ENCODE peak calls at places on chromosomes 6 and 20, in nine cellular contexts. One of them, this sample, is unnamed. For H3K9me3, the result is how much of the 10 kb centered on the place peaks cover.

GRCh38 chr6:39791311-39791710 is 865 bp upstream of the DAAM2 start:
- DNase-seq in thoracic aorta: no peak
- DNase-seq in PC-3: no peak
- DNase-seq in iPS DF 6.9: no peak
- DNase-seq in pancreas: no peak
- DNase-seq in heart right ventricle: no peak
- DNase-seq in ovary: no peak
- DNase-seq in CD4-positive, alpha-beta memory T cell: no peak
- DNase-seq in CD8-positive, alpha-beta memory T cell: no peak
- DNase-seq in this sample: peak

GRCh38 chr6:6689413-6690143 is 101.1 kb downstream of the LY86 start:
- DNase-seq in ovary: no peak
- DNase-seq in heart right ventricle: no peak
- DNase-seq in CD8-positive, alpha-beta memory T cell: no peak
- DNase-seq in PC-3: peak
- DNase-seq in pancreas: no peak
- DNase-seq in thoracic aorta: no peak
- DNase-seq in iPS DF 6.9: no peak
- DNase-seq in CD4-positive, alpha-beta memory T cell: no peak
- DNase-seq in this sample: no peak

GRCh38 chr6:123848347-123848746 is 44.7 kb downstream of the NKAIN2 start:
- DNase-seq in ovary: no peak
- DNase-seq in pancreas: no peak
- DNase-seq in heart right ventricle: no peak
- DNase-seq in PC-3: no peak
- DNase-seq in CD4-positive, alpha-beta memory T cell: no peak
- DNase-seq in thoracic aorta: no peak
- DNase-seq in iPS DF 6.9: no peak
- DNase-seq in CD8-positive, alpha-beta memory T cell: no peak
- DNase-seq in this sample: no peak

GRCh38 chr6:52507557-52508260 is 69.2 kb downstream of the TRAM2 start:
- DNase-seq in heart right ventricle: no peak
- DNase-seq in PC-3: peak
- DNase-seq in ovary: no peak
- DNase-seq in pancreas: no peak
- DNase-seq in CD4-positive, alpha-beta memory T cell: no peak
- DNase-seq in CD8-positive, alpha-beta memory T cell: no peak
- DNase-seq in iPS DF 6.9: no peak
- DNase-seq in thoracic aorta: no peak
- DNase-seq in this sample: peak

GRCh38 chr6:147285087-147285855 is 81.1 kb downstream of the STXBP5 start:
- DNase-seq in PC-3: peak
- DNase-seq in pancreas: no peak
- DNase-seq in CD4-positive, alpha-beta memory T cell: peak
- DNase-seq in ovary: no peak
- DNase-seq in thoracic aorta: no peak
- DNase-seq in heart right ventricle: no peak
- DNase-seq in iPS DF 6.9: no peak
- DNase-seq in CD8-positive, alpha-beta memory T cell: peak
- DNase-seq in this sample: no peak

GRCh38 chr6:149459761-149460160 is 25.1 kb downstream of the ZC3H12D start:
- DNase-seq in CD8-positive, alpha-beta memory T cell: no peak
- DNase-seq in heart right ventricle: no peak
- DNase-seq in ovary: no peak
- DNase-seq in pancreas: no peak
- DNase-seq in thoracic aorta: no peak
- DNase-seq in iPS DF 6.9: no peak
- DNase-seq in PC-3: no peak
- DNase-seq in CD4-positive, alpha-beta memory T cell: no peak
- DNase-seq in this sample: peak

GRCh38 chr20:52379723-52380336 is 188.3 kb upstream of the ZFP64 start:
- DNase-seq in thoracic aorta: no peak
- DNase-seq in heart right ventricle: peak
- DNase-seq in PC-3: peak
- DNase-seq in CD4-positive, alpha-beta memory T cell: peak
- DNase-seq in ovary: peak
- DNase-seq in CD8-positive, alpha-beta memory T cell: peak
- DNase-seq in pancreas: peak
- DNase-seq in iPS DF 6.9: peak
- DNase-seq in this sample: peak

GRCh38 chr6:96727144-96727543 is 110.1 kb downstream of the GPR63 start:
- DNase-seq in PC-3: no peak
- DNase-seq in heart right ventricle: no peak
- DNase-seq in thoracic aorta: no peak
- DNase-seq in ovary: no peak
- DNase-seq in CD4-positive, alpha-beta memory T cell: no peak
- DNase-seq in pancreas: no peak
- DNase-seq in iPS DF 6.9: no peak
- DNase-seq in CD8-positive, alpha-beta memory T cell: no peak
- DNase-seq in this sample: no peak

GRCh38 chr20:44073675-44074071 is 113.3 kb downstream of the JPH2 start:
- DNase-seq in PC-3: no peak
- DNase-seq in ovary: peak
- DNase-seq in CD8-positive, alpha-beta memory T cell: no peak
- DNase-seq in heart right ventricle: no peak
- DNase-seq in iPS DF 6.9: no peak
- DNase-seq in pancreas: no peak
- DNase-seq in thoracic aorta: no peak
- DNase-seq in CD4-positive, alpha-beta memory T cell: no peak
- DNase-seq in this sample: no peak

GRCh38 chr20:44073011-44073674 is 113.8 kb downstream of the JPH2 start:
- DNase-seq in ovary: peak
- DNase-seq in pancreas: no peak
- DNase-seq in thoracic aorta: no peak
- DNase-seq in heart right ventricle: no peak
- DNase-seq in PC-3: no peak
- DNase-seq in CD8-positive, alpha-beta memory T cell: no peak
- DNase-seq in iPS DF 6.9: no peak
- DNase-seq in CD4-positive, alpha-beta memory T cell: no peak
- DNase-seq in this sample: no peak

GRCh38 chr20:44075950-44076232 is 111.1 kb downstream of the JPH2 start:
- DNase-seq in PC-3: no peak
- DNase-seq in CD4-positive, alpha-beta memory T cell: no peak
- DNase-seq in pancreas: no peak
- DNase-seq in thoracic aorta: no peak
- DNase-seq in CD8-positive, alpha-beta memory T cell: no peak
- DNase-seq in heart right ventricle: no peak
- DNase-seq in iPS DF 6.9: no peak
- DNase-seq in ovary: no peak
- DNase-seq in this sample: no peak

GRCh38 chr20:44074252-44075151 is 112.5 kb downstream of the JPH2 start:
- DNase-seq in pancreas: no peak
- DNase-seq in CD8-positive, alpha-beta memory T cell: no peak
- DNase-seq in iPS DF 6.9: no peak
- DNase-seq in CD4-positive, alpha-beta memory T cell: no peak
- DNase-seq in thoracic aorta: no peak
- DNase-seq in heart right ventricle: peak
- DNase-seq in PC-3: peak
- DNase-seq in ovary: peak
- DNase-seq in this sample: peak

DNA sequence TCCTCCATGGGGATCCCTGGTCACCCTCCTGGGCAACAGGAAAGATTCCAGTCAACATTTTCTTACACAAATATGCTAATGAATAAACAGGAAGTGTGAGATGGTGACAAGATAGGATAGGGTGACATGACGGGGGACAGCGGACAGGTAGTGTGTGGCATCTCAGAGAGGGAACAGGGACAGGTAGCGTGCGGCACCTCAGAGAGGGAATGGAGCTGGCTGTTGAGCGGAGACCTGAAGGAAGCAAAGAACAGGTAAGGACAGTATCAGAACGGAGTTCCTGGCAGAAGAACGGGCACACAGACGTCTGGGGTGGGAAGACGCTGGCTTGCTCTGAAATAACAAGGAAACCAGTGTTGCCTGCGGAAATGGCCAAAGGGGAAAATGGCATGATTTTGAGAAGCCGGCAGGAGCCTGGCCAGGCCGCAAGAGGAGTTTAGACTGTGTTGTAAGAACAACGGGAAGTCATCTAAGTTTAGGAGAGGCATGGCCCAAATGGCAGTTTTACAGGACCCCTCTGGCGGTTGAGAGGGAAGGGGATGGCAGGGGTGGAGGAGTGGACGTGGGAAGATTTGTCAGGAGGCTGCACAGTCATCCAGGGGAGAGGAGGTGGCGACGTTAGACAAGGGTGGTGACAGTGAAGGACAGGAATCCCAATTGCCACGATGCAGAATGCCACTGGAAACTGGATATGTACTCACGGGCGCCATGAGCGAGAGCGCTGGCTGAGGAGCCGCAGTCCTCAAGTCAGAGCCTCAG is 111.6 kb downstream of the JPH2 start:
- DNase-seq in thoracic aorta: no peak
- DNase-seq in CD8-positive, alpha-beta memory T cell: no peak
- DNase-seq in pancreas: no peak
- DNase-seq in iPS DF 6.9: no peak
- DNase-seq in PC-3: no peak
- DNase-seq in CD4-positive, alpha-beta memory T cell: no peak
- DNase-seq in ovary: peak
- DNase-seq in heart right ventricle: no peak
- DNase-seq in this sample: no peak
- H3K27ac ChIP-seq in thoracic aorta: peak
- H3K27ac ChIP-seq in CD8-positive, alpha-beta memory T cell: no peak
- H3K27ac ChIP-seq in pancreas: no peak
- H3K27ac ChIP-seq in iPS DF 6.9: no peak
- H3K27ac ChIP-seq in PC-3: no peak
- H3K27ac ChIP-seq in CD4-positive, alpha-beta memory T cell: no peak
- H3K27ac ChIP-seq in ovary: no peak
- H3K27ac ChIP-seq in heart right ventricle: no peak
- H3K27ac ChIP-seq in this sample: no peak

DNA sequence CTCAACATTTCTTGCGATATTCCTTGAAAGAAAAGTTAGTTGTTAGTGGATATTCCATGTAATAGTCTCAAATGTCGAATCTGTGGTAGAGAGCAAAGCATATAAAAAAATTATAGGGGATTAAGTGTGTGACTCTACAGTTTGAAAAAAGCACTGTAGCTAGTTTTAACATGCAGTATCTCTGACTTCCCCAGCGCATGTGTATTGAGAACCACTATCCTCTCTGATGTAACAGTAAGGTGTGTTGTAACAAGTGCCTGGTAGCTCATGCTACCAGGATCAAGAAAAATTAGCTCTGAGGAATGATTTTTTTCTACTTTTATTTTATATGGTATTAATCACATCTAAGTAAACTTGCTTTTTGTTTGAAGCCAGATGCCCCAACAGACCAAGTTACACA is 789.2 kb downstream of the KIF16B start:
- DNase-seq in iPS DF 6.9: no peak
- DNase-seq in ovary: no peak
- DNase-seq in CD4-positive, alpha-beta memory T cell: no peak
- DNase-seq in heart right ventricle: no peak
- DNase-seq in thoracic aorta: no peak
- DNase-seq in CD8-positive, alpha-beta memory T cell: no peak
- DNase-seq in PC-3: no peak
- DNase-seq in pancreas: no peak
- DNase-seq in this sample: no peak
- H3K9me3 ChIP-seq in iPS DF 6.9: under half
- H3K9me3 ChIP-seq in ovary: under half
- H3K9me3 ChIP-seq in CD4-positive, alpha-beta memory T cell: under half
- H3K9me3 ChIP-seq in heart right ventricle: under half
- H3K9me3 ChIP-seq in thoracic aorta: under half
- H3K9me3 ChIP-seq in CD8-positive, alpha-beta memory T cell: under half
- H3K9me3 ChIP-seq in PC-3: under half
- H3K9me3 ChIP-seq in pancreas: under half
- H3K9me3 ChIP-seq in this sample: under half

GRCh38 chr6:28373925-28374324 is 24.2 kb downstream of the ZKSCAN3 start:
- DNase-seq in ovary: no peak
- DNase-seq in pancreas: no peak
- DNase-seq in thoracic aorta: no peak
- DNase-seq in heart right ventricle: no peak
- DNase-seq in CD4-positive, alpha-beta memory T cell: no peak
- DNase-seq in PC-3: no peak
- DNase-seq in iPS DF 6.9: no peak
- DNase-seq in CD8-positive, alpha-beta memory T cell: no peak
- DNase-seq in this sample: no peak

GRCh38 chr6:28369463-28369862 is 19.7 kb downstream of the ZKSCAN3 start:
- DNase-seq in ovary: no peak
- DNase-seq in CD8-positive, alpha-beta memory T cell: no peak
- DNase-seq in PC-3: no peak
- DNase-seq in CD4-positive, alpha-beta memory T cell: no peak
- DNase-seq in heart right ventricle: no peak
- DNase-seq in iPS DF 6.9: no peak
- DNase-seq in pancreas: no peak
- DNase-seq in thoracic aorta: no peak
- DNase-seq in this sample: no peak

GRCh38 chr6:28371706-28372451 is 22.1 kb downstream of the ZKSCAN3 start:
- DNase-seq in iPS DF 6.9: no peak
- DNase-seq in PC-3: no peak
- DNase-seq in ovary: no peak
- DNase-seq in heart right ventricle: no peak
- DNase-seq in thoracic aorta: no peak
- DNase-seq in CD8-positive, alpha-beta memory T cell: no peak
- DNase-seq in CD4-positive, alpha-beta memory T cell: no peak
- DNase-seq in pancreas: no peak
- DNase-seq in this sample: no peak

GRCh38 chr6:28370440-28370839 is 20.7 kb downstream of the ZKSCAN3 start:
- DNase-seq in CD4-positive, alpha-beta memory T cell: no peak
- DNase-seq in iPS DF 6.9: no peak
- DNase-seq in thoracic aorta: no peak
- DNase-seq in pancreas: no peak
- DNase-seq in heart right ventricle: no peak
- DNase-seq in CD8-positive, alpha-beta memory T cell: no peak
- DNase-seq in ovary: no peak
- DNase-seq in PC-3: no peak
- DNase-seq in this sample: no peak

DNA sequence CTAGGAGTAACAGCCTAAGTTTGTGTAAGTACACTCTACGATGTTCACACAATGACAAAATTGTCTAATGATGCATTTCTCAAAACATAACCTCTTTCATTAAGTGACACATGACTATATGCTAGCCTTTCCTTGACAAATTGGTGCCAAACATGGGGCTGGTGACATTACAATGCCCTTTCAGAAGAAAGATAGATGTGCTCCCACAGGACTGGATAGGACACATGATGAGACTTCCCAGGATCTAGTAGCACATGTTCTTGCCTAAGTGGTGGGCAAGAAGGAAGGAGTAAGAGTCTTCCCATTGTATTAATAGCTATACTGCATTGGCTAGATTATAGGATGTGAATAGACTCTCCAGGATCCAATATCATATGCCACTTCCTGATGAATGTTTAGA is 21.5 kb downstream of the ZKSCAN3 start:
- DNase-seq in CD4-positive, alpha-beta memory T cell: no peak
- DNase-seq in iPS DF 6.9: no peak
- DNase-seq in CD8-positive, alpha-beta memory T cell: no peak
- DNase-seq in heart right ventricle: no peak
- DNase-seq in ovary: no peak
- DNase-seq in PC-3: no peak
- DNase-seq in thoracic aorta: no peak
- DNase-seq in pancreas: no peak
- DNase-seq in this sample: no peak
- H3K27ac ChIP-seq in CD4-positive, alpha-beta memory T cell: no peak
- H3K27ac ChIP-seq in iPS DF 6.9: no peak
- H3K27ac ChIP-seq in CD8-positive, alpha-beta memory T cell: no peak
- H3K27ac ChIP-seq in heart right ventricle: no peak
- H3K27ac ChIP-seq in ovary: no peak
- H3K27ac ChIP-seq in PC-3: no peak
- H3K27ac ChIP-seq in thoracic aorta: no peak
- H3K27ac ChIP-seq in pancreas: no peak
- H3K27ac ChIP-seq in this sample: no peak

DNA sequence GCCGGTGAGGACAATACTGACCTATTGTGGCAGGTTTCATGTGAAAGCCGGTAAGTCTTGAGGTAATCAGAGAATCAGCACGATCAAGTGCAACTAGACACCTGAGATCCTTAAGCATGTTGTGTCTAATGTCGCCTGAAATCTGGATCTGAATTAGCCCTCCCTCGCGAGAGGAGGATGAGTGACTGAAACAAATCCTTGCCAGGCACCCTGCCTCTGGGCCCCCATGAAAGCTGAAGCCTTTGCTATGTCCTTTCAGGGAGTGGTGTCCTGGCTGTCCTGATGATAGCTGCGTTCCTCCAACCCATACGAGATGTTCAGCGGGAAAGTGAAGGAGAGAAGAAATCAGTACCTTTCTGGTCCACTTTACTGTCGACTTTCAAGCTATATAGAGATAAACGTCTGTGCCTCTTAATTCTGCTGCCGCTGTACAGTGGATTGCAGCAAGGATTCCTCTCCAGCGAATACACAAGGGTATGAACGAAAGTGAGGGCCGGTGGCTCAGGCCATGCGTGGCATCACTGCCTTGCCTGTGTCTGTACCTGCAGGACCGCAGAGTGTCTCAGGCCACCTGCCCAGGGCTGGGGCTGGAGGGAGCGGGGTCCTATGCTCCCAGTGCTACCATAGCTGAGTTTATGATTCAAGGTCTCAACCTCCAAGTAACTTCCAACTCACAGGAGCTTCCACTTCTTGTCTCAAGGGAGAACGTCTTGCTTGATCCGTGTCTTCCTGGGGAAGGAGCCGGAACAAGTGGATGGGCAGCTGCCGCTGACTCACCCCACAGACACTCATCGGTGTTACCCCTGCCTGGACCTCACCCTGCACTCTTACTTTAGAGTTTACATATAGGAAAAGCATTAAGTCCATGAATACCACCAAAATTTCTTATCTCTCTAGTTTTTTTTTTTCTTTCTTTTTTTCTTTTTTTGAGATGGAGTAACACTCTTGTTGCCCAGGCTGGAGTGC is 12.8 kb downstream of the UNC93A start:
- DNase-seq in thoracic aorta: no peak
- DNase-seq in CD8-positive, alpha-beta memory T cell: no peak
- DNase-seq in PC-3: no peak
- DNase-seq in iPS DF 6.9: no peak
- DNase-seq in CD4-positive, alpha-beta memory T cell: no peak
- DNase-seq in heart right ventricle: no peak
- DNase-seq in pancreas: no peak
- DNase-seq in ovary: no peak
- DNase-seq in this sample: no peak
- H3K9me3 ChIP-seq in thoracic aorta: under half
- H3K9me3 ChIP-seq in CD8-positive, alpha-beta memory T cell: under half
- H3K9me3 ChIP-seq in PC-3: under half
- H3K9me3 ChIP-seq in iPS DF 6.9: under half
- H3K9me3 ChIP-seq in CD4-positive, alpha-beta memory T cell: under half
- H3K9me3 ChIP-seq in heart right ventricle: under half
- H3K9me3 ChIP-seq in pancreas: under half
- H3K9me3 ChIP-seq in ovary: under half
- H3K9me3 ChIP-seq in this sample: under half